ENCODE peak calls at places on chromosomes 6 and 20, in seven cellular contexts. One of them, this sample, is unnamed.
A peak's percentile ranks its signal among the peaks of the same experiment; 100 is the strongest.

GRCh38 chr6:106557837-106558236 is 71.5 kb downstream of the RTN4IP1 start:
- DNase-seq in neuronal stem cell: no peak
- DNase-seq in HepG2: peak; percentile 74
- DNase-seq in PC-3: no peak
- DNase-seq in IMR-90: no peak
- DNase-seq in fibroblast of lung: no peak
- DNase-seq in MM.1S: no peak
- DNase-seq in this sample: no peak

GRCh38 chr6:158703840-158704822 is 54.3 kb downstream of the SYTL3 start:
- DNase-seq in MM.1S: peak; percentile 55
- DNase-seq in HepG2: peak; percentile 64
- DNase-seq in IMR-90: peak; percentile 28
- DNase-seq in neuronal stem cell: peak; percentile 61
- DNase-seq in fibroblast of lung: peak; percentile 36
- DNase-seq in PC-3: peak; percentile 68
- DNase-seq in this sample: peak; percentile 87

GRCh38 chr6:99471638-99472037 is 43.6 kb downstream of the USP45 start:
- DNase-seq in MM.1S: no peak
- DNase-seq in IMR-90: no peak
- DNase-seq in neuronal stem cell: no peak
- DNase-seq in HepG2: no peak
- DNase-seq in fibroblast of lung: no peak
- DNase-seq in PC-3: no peak
- DNase-seq in this sample: no peak

GRCh38 chr6:30154709-30155521 is 6.1 kb downstream of the TRIM10 start:
- DNase-seq in HepG2: peak; percentile 82
- DNase-seq in MM.1S: peak; percentile 40
- DNase-seq in fibroblast of lung: peak; percentile 77
- DNase-seq in neuronal stem cell: no peak
- DNase-seq in IMR-90: peak; percentile 50
- DNase-seq in PC-3: peak; percentile 93
- DNase-seq in this sample: peak; percentile 48

GRCh38 chr6:124997196-124997875 is 35.1 kb downstream of the RNF217 start:
- DNase-seq in IMR-90: no peak
- DNase-seq in fibroblast of lung: no peak
- DNase-seq in neuronal stem cell: no peak
- DNase-seq in MM.1S: no peak
- DNase-seq in HepG2: no peak
- DNase-seq in PC-3: no peak
- DNase-seq in this sample: no peak

GRCh38 chr6:5139828-5140771 is 55.0 kb downstream of the PPP1R3G start:
- DNase-seq in PC-3: no peak
- DNase-seq in IMR-90: no peak
- DNase-seq in neuronal stem cell: no peak
- DNase-seq in HepG2: no peak
- DNase-seq in fibroblast of lung: no peak
- DNase-seq in MM.1S: no peak
- DNase-seq in this sample: no peak

GRCh38 chr6:160996316-160996715 is 4.7 kb downstream of the MAP3K4 start:
- DNase-seq in IMR-90: no peak
- DNase-seq in MM.1S: no peak
- DNase-seq in PC-3: peak; percentile 64
- DNase-seq in HepG2: no peak
- DNase-seq in neuronal stem cell: no peak
- DNase-seq in fibroblast of lung: peak; percentile 42
- DNase-seq in this sample: no peak

GRCh38 chr6:134689676-134690447 is 260.0 kb downstream of the ALDH8A1 start:
- DNase-seq in neuronal stem cell: no peak
- DNase-seq in PC-3: no peak
- DNase-seq in MM.1S: no peak
- DNase-seq in fibroblast of lung: no peak
- DNase-seq in IMR-90: no peak
- DNase-seq in HepG2: no peak
- DNase-seq in this sample: no peak

GRCh38 chr20:10427060-10427692 is 6.8 kb downstream of the MKKS start:
- DNase-seq in neuronal stem cell: peak; percentile 42
- DNase-seq in HepG2: peak; percentile 71
- DNase-seq in IMR-90: peak; percentile 74
- DNase-seq in MM.1S: peak; percentile 57
- DNase-seq in PC-3: peak; percentile 67
- DNase-seq in fibroblast of lung: peak; percentile 65
- DNase-seq in this sample: peak; percentile 90

GRCh38 chr6:161038229-161039003 is 46.8 kb downstream of the MAP3K4 start:
- DNase-seq in HepG2: no peak
- DNase-seq in IMR-90: peak; percentile 96
- DNase-seq in neuronal stem cell: no peak
- DNase-seq in MM.1S: no peak
- DNase-seq in PC-3: peak; percentile 93
- DNase-seq in fibroblast of lung: peak; percentile 99
- DNase-seq in this sample: peak; percentile 70

GRCh38 chr6:31736768-31737314 is 511 bp upstream of the CLIC1 start:
- DNase-seq in IMR-90: no peak
- DNase-seq in fibroblast of lung: no peak
- DNase-seq in neuronal stem cell: peak; percentile 18
- DNase-seq in MM.1S: no peak
- DNase-seq in PC-3: no peak
- DNase-seq in HepG2: peak; percentile 33
- DNase-seq in this sample: no peak

GRCh38 chr6:142822882-142823578 is 121.9 kb downstream of the HIVEP2 start:
- DNase-seq in PC-3: no peak
- DNase-seq in fibroblast of lung: no peak
- DNase-seq in MM.1S: no peak
- DNase-seq in neuronal stem cell: no peak
- DNase-seq in HepG2: no peak
- DNase-seq in IMR-90: no peak
- DNase-seq in this sample: no peak

GRCh38 chr6:105402090-105402980 is 547 bp downstream of the PREP start:
- DNase-seq in fibroblast of lung: peak; percentile 47
- DNase-seq in MM.1S: peak; percentile 23
- DNase-seq in IMR-90: peak; percentile 36
- DNase-seq in HepG2: peak; percentile 25
- DNase-seq in neuronal stem cell: peak; percentile 59
- DNase-seq in PC-3: peak; percentile 7
- DNase-seq in this sample: peak; percentile 56

GRCh38 chr6:47135772-47136171 is 93.6 kb upstream of the ADGRF1 start:
- DNase-seq in HepG2: peak; percentile 97
- DNase-seq in neuronal stem cell: no peak
- DNase-seq in fibroblast of lung: peak; percentile 96
- DNase-seq in IMR-90: peak; percentile 93
- DNase-seq in MM.1S: no peak
- DNase-seq in PC-3: peak; percentile 99
- DNase-seq in this sample: peak; percentile 78

GRCh38 chr6:134175532-134176282 is 123.3 kb upstream of the SLC2A12 start:
- DNase-seq in HepG2: peak; percentile 43
- DNase-seq in neuronal stem cell: peak; percentile 52
- DNase-seq in IMR-90: peak; percentile 78
- DNase-seq in MM.1S: peak; percentile 43
- DNase-seq in PC-3: peak; percentile 67
- DNase-seq in fibroblast of lung: peak; percentile 80
- DNase-seq in this sample: peak; percentile 84

GRCh38 chr6:160978141-160978926 is 13.2 kb upstream of the MAP3K4 start:
- DNase-seq in neuronal stem cell: no peak
- DNase-seq in HepG2: no peak
- DNase-seq in fibroblast of lung: peak; percentile 69
- DNase-seq in IMR-90: peak; percentile 68
- DNase-seq in MM.1S: no peak
- DNase-seq in PC-3: no peak
- DNase-seq in this sample: peak; percentile 79

GRCh38 chr6:121647905-121648304 is 212.5 kb downstream of the GJA1 start:
- DNase-seq in fibroblast of lung: peak; percentile 89
- DNase-seq in MM.1S: no peak
- DNase-seq in HepG2: no peak
- DNase-seq in IMR-90: peak; percentile 78
- DNase-seq in PC-3: no peak
- DNase-seq in neuronal stem cell: no peak
- DNase-seq in this sample: peak; percentile 46

GRCh38 chr20:9520096-9520495 is 5.7 kb downstream of the LAMP5 start:
- DNase-seq in PC-3: no peak
- DNase-seq in IMR-90: no peak
- DNase-seq in neuronal stem cell: no peak
- DNase-seq in HepG2: no peak
- DNase-seq in fibroblast of lung: no peak
- DNase-seq in MM.1S: no peak
- DNase-seq in this sample: no peak

GRCh38 chr20:45154183-45154582 is 20.5 kb upstream of the PI3 start:
- DNase-seq in PC-3: no peak
- DNase-seq in HepG2: no peak
- DNase-seq in fibroblast of lung: no peak
- DNase-seq in MM.1S: no peak
- DNase-seq in neuronal stem cell: no peak
- DNase-seq in IMR-90: peak; percentile 5
- DNase-seq in this sample: no peak

GRCh38 chr6:125248136-125248535 is 53.6 kb downstream of the HDDC2 start:
- DNase-seq in neuronal stem cell: no peak
- DNase-seq in MM.1S: no peak
- DNase-seq in HepG2: no peak
- DNase-seq in fibroblast of lung: no peak
- DNase-seq in PC-3: no peak
- DNase-seq in IMR-90: no peak
- DNase-seq in this sample: no peak

GRCh38 chr6:35911871-35912653 is 8.8 kb downstream of the SRPK1 start:
- DNase-seq in IMR-90: peak; percentile 79
- DNase-seq in fibroblast of lung: peak; percentile 60
- DNase-seq in PC-3: peak; percentile 67
- DNase-seq in MM.1S: no peak
- DNase-seq in HepG2: no peak
- DNase-seq in neuronal stem cell: no peak
- DNase-seq in this sample: no peak

GRCh38 chr20:44720617-44720993 is 5.4 kb downstream of the CCN5 start:
- DNase-seq in neuronal stem cell: no peak
- DNase-seq in HepG2: no peak
- DNase-seq in PC-3: peak; percentile 77
- DNase-seq in IMR-90: peak; percentile 25
- DNase-seq in MM.1S: no peak
- DNase-seq in fibroblast of lung: peak; percentile 71
- DNase-seq in this sample: peak; percentile 80

GRCh38 chr6:153031335-153031955 is 28.9 kb upstream of the MTRF1L start:
- DNase-seq in neuronal stem cell: no peak
- DNase-seq in PC-3: peak; percentile 85
- DNase-seq in HepG2: no peak
- DNase-seq in MM.1S: no peak
- DNase-seq in fibroblast of lung: peak; percentile 30
- DNase-seq in IMR-90: peak; percentile 64
- DNase-seq in this sample: peak; percentile 25

GRCh38 chr20:33622705-33623390 is 39.3 kb upstream of the C20orf144 start:
- DNase-seq in fibroblast of lung: no peak
- DNase-seq in neuronal stem cell: no peak
- DNase-seq in PC-3: no peak
- DNase-seq in MM.1S: no peak
- DNase-seq in IMR-90: no peak
- DNase-seq in HepG2: no peak
- DNase-seq in this sample: no peak

GRCh38 chr20:63009044-63009961 is 2.5 kb upstream of the BHLHE23 start:
- DNase-seq in fibroblast of lung: peak; percentile 26
- DNase-seq in PC-3: peak; percentile 85
- DNase-seq in HepG2: peak; percentile 63
- DNase-seq in neuronal stem cell: peak; percentile 73
- DNase-seq in MM.1S: peak; percentile 87
- DNase-seq in IMR-90: peak; percentile 42
- DNase-seq in this sample: peak; percentile 89
- H3K27me3 ChIP-seq in fibroblast of lung: peaks cover 64% of the 10 kb centered on the region
- H3K27me3 ChIP-seq in PC-3: peaks cover 70% of the 10 kb centered on the region
- H3K27me3 ChIP-seq in HepG2: peaks cover 94% of the 10 kb centered on the region
- H3K27me3 ChIP-seq in neuronal stem cell: peaks cover 46% of the 10 kb centered on the region
- H3K27me3 ChIP-seq in MM.1S: peaks cover 48% of the 10 kb centered on the region
- H3K27me3 ChIP-seq in IMR-90: peaks cover 83% of the 10 kb centered on the region
- H3K27me3 ChIP-seq in this sample: peaks cover 65% of the 10 kb centered on the region

GRCh38 chr6:112475083-112475482 is 128.0 kb downstream of the RFPL4B start:
- DNase-seq in MM.1S: no peak
- DNase-seq in neuronal stem cell: no peak
- DNase-seq in IMR-90: peak; percentile 89
- DNase-seq in PC-3: no peak
- DNase-seq in HepG2: no peak
- DNase-seq in fibroblast of lung: peak; percentile 75
- DNase-seq in this sample: peak; percentile 28
- H3K9ac ChIP-seq in MM.1S: no peak overlapping the region
- H3K9ac ChIP-seq in neuronal stem cell: no peak overlapping the region
- H3K9ac ChIP-seq in IMR-90: no peak overlapping the region
- H3K9ac ChIP-seq in PC-3: no peak overlapping the region
- H3K9ac ChIP-seq in HepG2: no peak overlapping the region
- H3K9ac ChIP-seq in fibroblast of lung: no peak overlapping the region
- H3K9ac ChIP-seq in this sample: no peak overlapping the region

GRCh38 chr6:147278891-147279290 is 74.7 kb downstream of the STXBP5 start:
- DNase-seq in neuronal stem cell: no peak
- DNase-seq in IMR-90: no peak
- DNase-seq in MM.1S: no peak
- DNase-seq in PC-3: no peak
- DNase-seq in HepG2: no peak
- DNase-seq in fibroblast of lung: no peak
- DNase-seq in this sample: no peak
- H3K27me3 ChIP-seq in neuronal stem cell: no peaks in the 10 kb centered on the region
- H3K27me3 ChIP-seq in IMR-90: no peaks in the 10 kb centered on the region
- H3K27me3 ChIP-seq in MM.1S: no peaks in the 10 kb centered on the region
- H3K27me3 ChIP-seq in PC-3: no peaks in the 10 kb centered on the region
- H3K27me3 ChIP-seq in HepG2: no peaks in the 10 kb centered on the region
- H3K27me3 ChIP-seq in fibroblast of lung: no peaks in the 10 kb centered on the region
- H3K27me3 ChIP-seq in this sample: no peaks in the 10 kb centered on the region

GRCh38 chr20:53828673-53829085 is 235.0 kb upstream of the ZNF217 start:
- DNase-seq in MM.1S: no peak
- DNase-seq in PC-3: peak; percentile 93
- DNase-seq in IMR-90: peak; percentile 95
- DNase-seq in fibroblast of lung: peak; percentile 93
- DNase-seq in neuronal stem cell: no peak
- DNase-seq in HepG2: no peak
- DNase-seq in this sample: peak; percentile 87
- H3K9ac ChIP-seq in MM.1S: no peak overlapping the region
- H3K9ac ChIP-seq in PC-3: peak overlapping the region; percentile 93
- H3K9ac ChIP-seq in IMR-90: peak overlapping the region; percentile 99
- H3K9ac ChIP-seq in fibroblast of lung: peak overlapping the region; percentile 77
- H3K9ac ChIP-seq in neuronal stem cell: no peak overlapping the region
- H3K9ac ChIP-seq in HepG2: no peak overlapping the region
- H3K9ac ChIP-seq in this sample: peak overlapping the region; percentile 97

DNA sequence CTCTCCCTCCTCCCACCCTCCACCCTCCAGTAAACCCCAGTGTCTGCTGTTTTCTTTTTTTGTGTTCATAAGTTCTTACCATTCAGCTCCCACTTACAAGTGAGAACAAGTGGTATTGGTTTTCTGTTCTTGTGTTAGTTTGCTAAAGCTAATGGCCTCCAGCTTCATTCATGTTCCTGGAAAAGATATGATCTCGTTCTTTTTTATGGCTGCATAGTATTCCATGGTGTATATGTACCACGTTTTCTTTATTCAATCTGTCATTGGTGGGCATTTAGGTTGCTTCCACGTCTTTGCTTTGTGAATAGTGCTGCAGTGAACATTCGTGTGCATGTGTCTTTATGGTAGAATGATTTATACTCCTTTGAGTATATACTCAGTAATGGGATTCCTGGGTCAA is 42.7 kb upstream of the KCNG1 start:
- DNase-seq in neuronal stem cell: no peak
- DNase-seq in fibroblast of lung: no peak
- DNase-seq in MM.1S: no peak
- DNase-seq in IMR-90: no peak
- DNase-seq in HepG2: no peak
- DNase-seq in PC-3: no peak
- DNase-seq in this sample: no peak
- H3K27me3 ChIP-seq in neuronal stem cell: no peaks in the 10 kb centered on the region
- H3K27me3 ChIP-seq in fibroblast of lung: no peaks in the 10 kb centered on the region
- H3K27me3 ChIP-seq in MM.1S: no peaks in the 10 kb centered on the region
- H3K27me3 ChIP-seq in IMR-90: peaks cover 15% of the 10 kb centered on the region
- H3K27me3 ChIP-seq in HepG2: peaks cover 8% of the 10 kb centered on the region
- H3K27me3 ChIP-seq in PC-3: peaks cover 55% of the 10 kb centered on the region
- H3K27me3 ChIP-seq in this sample: peaks cover 34% of the 10 kb centered on the region